ENCODE peak calls at places on chromosomes 16 and 17, in eight cellular contexts. One of them, this sample, is unnamed.

GRCh38 chr16:79768594-79768993 is 168.1 kb upstream of the MAF start:
- DNase-seq in body of pancreas: peak
- DNase-seq in fibroblast of lung: no peak
- DNase-seq in BJ: no peak
- DNase-seq in astrocyte: no peak
- DNase-seq in testis: peak
- DNase-seq in upper lobe of right lung: no peak
- DNase-seq in AG04449: no peak
- DNase-seq in this sample: no peak

GRCh38 chr17:72511874-72512273 is 391.1 kb downstream of the SOX9 start:
- DNase-seq in testis: no peak
- DNase-seq in upper lobe of right lung: no peak
- DNase-seq in astrocyte: no peak
- DNase-seq in body of pancreas: no peak
- DNase-seq in BJ: no peak
- DNase-seq in fibroblast of lung: no peak
- DNase-seq in AG04449: no peak
- DNase-seq in this sample: no peak

GRCh38 chr17:36705651-36706436 is 104.5 kb downstream of the MRM1 start:
- DNase-seq in AG04449: no peak
- DNase-seq in upper lobe of right lung: no peak
- DNase-seq in BJ: no peak
- DNase-seq in body of pancreas: peak
- DNase-seq in fibroblast of lung: peak
- DNase-seq in astrocyte: peak
- DNase-seq in testis: peak
- DNase-seq in this sample: no peak

GRCh38 chr17:21249911-21250703 is 3.1 kb downstream of the NATD1 start:
- DNase-seq in AG04449: no peak
- DNase-seq in fibroblast of lung: no peak
- DNase-seq in body of pancreas: no peak
- DNase-seq in testis: no peak
- DNase-seq in upper lobe of right lung: no peak
- DNase-seq in astrocyte: no peak
- DNase-seq in BJ: no peak
- DNase-seq in this sample: no peak

GRCh38 chr17:48545022-48545376 is at the start of gene HOXB2:
- DNase-seq in astrocyte: no peak
- DNase-seq in testis: no peak
- DNase-seq in fibroblast of lung: peak
- DNase-seq in body of pancreas: no peak
- DNase-seq in upper lobe of right lung: no peak
- DNase-seq in BJ: no peak
- DNase-seq in AG04449: no peak
- DNase-seq in this sample: no peak

GRCh38 chr17:51397361-51398127 is 137.2 kb downstream of the UTP18 start:
- DNase-seq in AG04449: peak
- DNase-seq in body of pancreas: no peak
- DNase-seq in upper lobe of right lung: no peak
- DNase-seq in BJ: no peak
- DNase-seq in fibroblast of lung: no peak
- DNase-seq in testis: no peak
- DNase-seq in astrocyte: peak
- DNase-seq in this sample: no peak

GRCh38 chr16:73192227-73192894 is 144.4 kb upstream of the ZFHX3 start:
- DNase-seq in astrocyte: peak
- DNase-seq in BJ: peak
- DNase-seq in upper lobe of right lung: no peak
- DNase-seq in AG04449: no peak
- DNase-seq in fibroblast of lung: no peak
- DNase-seq in body of pancreas: no peak
- DNase-seq in testis: no peak
- DNase-seq in this sample: no peak

GRCh38 chr16:67969286-67970039 is 1.0 kb upstream of the SLC12A4 start:
- DNase-seq in testis: no peak
- DNase-seq in fibroblast of lung: no peak
- DNase-seq in body of pancreas: no peak
- DNase-seq in upper lobe of right lung: no peak
- DNase-seq in astrocyte: no peak
- DNase-seq in AG04449: no peak
- DNase-seq in BJ: no peak
- DNase-seq in this sample: no peak

GRCh38 chr17:8117980-8118768 is at the start of gene ALOXE3:
- DNase-seq in upper lobe of right lung: no peak
- DNase-seq in BJ: no peak
- DNase-seq in testis: no peak
- DNase-seq in astrocyte: peak
- DNase-seq in body of pancreas: no peak
- DNase-seq in AG04449: no peak
- DNase-seq in fibroblast of lung: peak
- DNase-seq in this sample: peak

GRCh38 chr17:81543339-81543675 is 8.8 kb downstream of the FAAP100 start:
- DNase-seq in upper lobe of right lung: no peak
- DNase-seq in astrocyte: no peak
- DNase-seq in testis: no peak
- DNase-seq in fibroblast of lung: no peak
- DNase-seq in BJ: no peak
- DNase-seq in body of pancreas: no peak
- DNase-seq in AG04449: no peak
- DNase-seq in this sample: no peak

GRCh38 chr16:57743458-57743857 is 7.9 kb downstream of the KATNB1 start:
- DNase-seq in body of pancreas: no peak
- DNase-seq in astrocyte: no peak
- DNase-seq in BJ: no peak
- DNase-seq in upper lobe of right lung: no peak
- DNase-seq in AG04449: no peak
- DNase-seq in fibroblast of lung: no peak
- DNase-seq in testis: no peak
- DNase-seq in this sample: no peak

GRCh38 chr16:64089697-64090096 is 1032.2 kb downstream of the CDH11 start:
- DNase-seq in fibroblast of lung: peak
- DNase-seq in testis: no peak
- DNase-seq in AG04449: no peak
- DNase-seq in upper lobe of right lung: no peak
- DNase-seq in BJ: no peak
- DNase-seq in body of pancreas: no peak
- DNase-seq in astrocyte: no peak
- DNase-seq in this sample: no peak

GRCh38 chr17:44219636-44220210 is at the start of gene UBTF:
- DNase-seq in BJ: no peak
- DNase-seq in AG04449: no peak
- DNase-seq in fibroblast of lung: peak
- DNase-seq in astrocyte: no peak
- DNase-seq in testis: peak
- DNase-seq in upper lobe of right lung: peak
- DNase-seq in body of pancreas: peak
- DNase-seq in this sample: no peak

GRCh38 chr16:87056083-87056482 is 261.1 kb downstream of the C16orf95 start:
- DNase-seq in testis: no peak
- DNase-seq in body of pancreas: no peak
- DNase-seq in BJ: no peak
- DNase-seq in fibroblast of lung: peak
- DNase-seq in upper lobe of right lung: no peak
- DNase-seq in astrocyte: peak
- DNase-seq in AG04449: no peak
- DNase-seq in this sample: no peak

GRCh38 chr17:47703191-47703591 is 9.2 kb downstream of the TBKBP1 start:
- DNase-seq in AG04449: no peak
- DNase-seq in upper lobe of right lung: peak
- DNase-seq in astrocyte: no peak
- DNase-seq in BJ: no peak
- DNase-seq in fibroblast of lung: no peak
- DNase-seq in testis: no peak
- DNase-seq in body of pancreas: no peak
- DNase-seq in this sample: no peak

DNA sequence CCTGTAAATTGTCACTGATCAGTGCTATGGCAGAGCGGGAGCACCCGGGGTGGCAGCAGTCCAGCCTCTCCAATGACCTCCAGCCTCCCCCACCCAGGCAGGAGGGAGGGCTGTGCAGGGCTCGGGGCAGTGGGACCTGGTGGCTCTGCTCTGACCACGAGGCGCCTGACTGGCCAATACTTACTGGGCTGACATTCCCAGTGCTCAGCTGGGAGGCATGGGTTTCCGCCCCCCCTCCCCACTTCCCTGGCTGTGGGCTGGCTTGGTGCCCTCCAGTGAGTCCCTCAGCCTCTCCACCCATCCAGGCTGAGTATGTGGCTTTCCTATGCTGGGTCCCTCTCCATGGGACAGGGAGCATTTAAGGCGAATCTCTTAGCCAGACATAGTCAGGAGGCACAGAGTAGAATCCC is 2.7 kb downstream of the SOCS3 start:
- DNase-seq in BJ: no peak
- DNase-seq in testis: peak
- DNase-seq in fibroblast of lung: peak
- DNase-seq in upper lobe of right lung: peak
- DNase-seq in astrocyte: peak
- DNase-seq in body of pancreas: peak
- DNase-seq in AG04449: no peak
- DNase-seq in this sample: no peak
- H3K4me3 ChIP-seq in BJ: peak
- H3K4me3 ChIP-seq in testis: no peak
- H3K4me3 ChIP-seq in fibroblast of lung: peak
- H3K4me3 ChIP-seq in upper lobe of right lung: peak
- H3K4me3 ChIP-seq in astrocyte: peak
- H3K4me3 ChIP-seq in body of pancreas: no peak
- H3K4me3 ChIP-seq in AG04449: peak
- H3K4me3 ChIP-seq in this sample: no peak

DNA sequence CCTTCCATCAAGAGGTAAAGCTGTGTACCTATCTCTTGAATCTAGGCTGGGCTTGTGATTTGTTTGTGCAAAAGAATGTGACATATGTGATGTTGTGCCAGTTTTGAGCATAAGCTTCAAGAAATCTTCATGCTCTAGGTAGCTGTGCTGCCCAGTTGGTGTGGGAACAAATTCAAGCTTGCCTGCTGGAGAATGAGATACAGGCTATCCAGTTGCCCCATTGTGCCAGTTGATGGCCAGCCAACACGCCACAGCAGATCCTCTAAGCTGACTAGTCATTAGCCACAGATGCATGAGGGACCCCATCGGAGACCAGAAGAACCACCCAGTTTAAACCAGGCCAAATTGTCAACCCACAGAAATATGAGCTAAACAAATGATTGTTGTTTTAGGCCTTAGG is 180.5 kb upstream of the MPHOSPH6 start:
- DNase-seq in astrocyte: no peak
- DNase-seq in fibroblast of lung: no peak
- DNase-seq in testis: no peak
- DNase-seq in upper lobe of right lung: no peak
- DNase-seq in AG04449: no peak
- DNase-seq in BJ: no peak
- DNase-seq in body of pancreas: no peak
- DNase-seq in this sample: no peak
- H3K4me3 ChIP-seq in astrocyte: no peak
- H3K4me3 ChIP-seq in fibroblast of lung: no peak
- H3K4me3 ChIP-seq in testis: no peak
- H3K4me3 ChIP-seq in upper lobe of right lung: no peak
- H3K4me3 ChIP-seq in AG04449: no peak
- H3K4me3 ChIP-seq in BJ: no peak
- H3K4me3 ChIP-seq in body of pancreas: no peak
- H3K4me3 ChIP-seq in this sample: no peak

DNA sequence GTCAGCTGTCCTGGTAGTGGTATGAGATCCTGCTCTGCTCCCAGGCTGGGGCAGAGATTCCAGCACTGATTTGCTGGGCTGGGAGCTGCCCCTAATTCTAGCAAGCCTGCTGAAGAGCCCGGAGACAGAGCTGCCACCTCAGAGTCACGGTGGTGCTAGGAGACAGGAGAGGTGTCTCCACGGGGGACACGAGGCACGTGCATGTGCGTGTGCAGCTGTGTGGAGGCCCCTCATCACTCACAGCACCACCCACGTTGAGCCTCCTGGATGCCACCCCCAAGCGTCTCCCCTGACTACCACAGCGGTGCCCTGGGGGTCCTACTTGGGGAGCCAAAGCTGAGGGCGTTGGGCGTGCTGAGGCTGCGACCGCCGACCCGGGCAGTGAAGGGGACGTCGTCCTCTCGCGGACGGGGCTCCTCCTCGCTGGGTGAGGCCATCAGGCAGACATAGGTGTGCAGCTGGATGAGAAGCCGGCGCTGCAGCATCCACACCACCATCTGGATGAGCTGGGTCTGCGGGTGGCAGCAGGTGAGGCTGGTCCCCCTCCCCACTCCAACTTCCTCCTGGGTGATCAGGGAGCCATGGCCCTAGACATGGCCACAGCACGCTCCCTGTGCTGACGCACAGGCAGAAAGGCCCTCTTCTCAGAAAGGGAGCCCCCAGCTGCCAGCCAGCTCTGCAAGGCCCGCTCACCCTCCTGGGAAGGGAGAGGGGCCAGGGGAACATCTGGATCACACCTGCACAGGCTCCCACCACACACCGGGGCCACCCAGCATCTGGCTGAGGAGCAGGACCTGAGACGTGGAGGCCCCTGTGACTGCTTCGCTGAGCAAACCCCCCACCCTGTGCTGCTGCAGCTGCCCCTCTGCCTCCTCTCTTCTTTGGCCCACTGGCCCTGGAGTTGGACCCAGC is 11.6 kb downstream of the MPG start:
- DNase-seq in testis: no peak
- DNase-seq in body of pancreas: no peak
- DNase-seq in fibroblast of lung: no peak
- DNase-seq in AG04449: no peak
- DNase-seq in BJ: no peak
- DNase-seq in astrocyte: no peak
- DNase-seq in upper lobe of right lung: no peak
- DNase-seq in this sample: no peak
- H3K4me3 ChIP-seq in testis: no peak
- H3K4me3 ChIP-seq in body of pancreas: no peak
- H3K4me3 ChIP-seq in fibroblast of lung: no peak
- H3K4me3 ChIP-seq in AG04449: no peak
- H3K4me3 ChIP-seq in BJ: no peak
- H3K4me3 ChIP-seq in astrocyte: no peak
- H3K4me3 ChIP-seq in upper lobe of right lung: no peak
- H3K4me3 ChIP-seq in this sample: no peak

GRCh38 chr17:77887464-77888241 is 70.8 kb upstream of the TNRC6C start:
- DNase-seq in AG04449: no peak
- DNase-seq in fibroblast of lung: peak
- DNase-seq in astrocyte: peak
- DNase-seq in BJ: peak
- DNase-seq in upper lobe of right lung: peak
- DNase-seq in body of pancreas: peak
- DNase-seq in testis: peak
- DNase-seq in this sample: no peak

GRCh38 chr17:77889866-77890760 is 68.4 kb upstream of the TNRC6C start:
- DNase-seq in fibroblast of lung: no peak
- DNase-seq in upper lobe of right lung: peak
- DNase-seq in BJ: no peak
- DNase-seq in astrocyte: no peak
- DNase-seq in AG04449: no peak
- DNase-seq in body of pancreas: no peak
- DNase-seq in testis: no peak
- DNase-seq in this sample: no peak

GRCh38 chr17:77887110-77887463 is 71.4 kb upstream of the TNRC6C start:
- DNase-seq in AG04449: no peak
- DNase-seq in upper lobe of right lung: no peak
- DNase-seq in body of pancreas: no peak
- DNase-seq in BJ: no peak
- DNase-seq in fibroblast of lung: no peak
- DNase-seq in testis: no peak
- DNase-seq in astrocyte: no peak
- DNase-seq in this sample: no peak

GRCh38 chr17:77889135-77889505 is 69.4 kb upstream of the TNRC6C start:
- DNase-seq in fibroblast of lung: no peak
- DNase-seq in testis: no peak
- DNase-seq in upper lobe of right lung: peak
- DNase-seq in BJ: no peak
- DNase-seq in AG04449: no peak
- DNase-seq in body of pancreas: no peak
- DNase-seq in astrocyte: no peak
- DNase-seq in this sample: no peak

GRCh38 chr17:77888242-77889134 is 70.0 kb upstream of the TNRC6C start:
- DNase-seq in AG04449: no peak
- DNase-seq in BJ: no peak
- DNase-seq in testis: no peak
- DNase-seq in body of pancreas: no peak
- DNase-seq in upper lobe of right lung: peak
- DNase-seq in fibroblast of lung: peak
- DNase-seq in astrocyte: peak
- DNase-seq in this sample: no peak
- H3K4me3 ChIP-seq in AG04449: peak
- H3K4me3 ChIP-seq in BJ: peak
- H3K4me3 ChIP-seq in testis: peak
- H3K4me3 ChIP-seq in body of pancreas: peak
- H3K4me3 ChIP-seq in upper lobe of right lung: peak
- H3K4me3 ChIP-seq in fibroblast of lung: peak
- H3K4me3 ChIP-seq in astrocyte: peak
- H3K4me3 ChIP-seq in this sample: no peak

This sample was measured in LNCaP clone FGC.